ENCODE peak calls at places on chromosome 9, in six cellular contexts. V is AG09319; N is activated CD8-positive, alpha-beta memory T cell treated with anti-CD3 and anti-CD28 coated beads for 4 hours; L is AG04449; C is B cell; H is stimulated activated CD8-positive, alpha-beta memory T cell treated with anti-CD3 and anti-CD28 coated beads, Interleukin-15, amount 100 ng/mL, for 1 hour. A is an unnamed sample.
A peak's percentile ranks its signal among the peaks of the same experiment; 100 is the strongest.

GRCh38 chr9:113620377-113621161 is 157.0 kb downstream of the RGS3 start:
- DNase-seq in V (peak; percentile 77), N (no peak), L (no peak), C (no peak), H (no peak), A (no peak)

GRCh38 chr9:90645721-90646120 is 3.1 kb upstream of the DIRAS2 start:
- DNase-seq in V (no peak), N (no peak), L (no peak), C (no peak), H (no peak), A (no peak)

GRCh38 chr9:95852059-95853032 is 23.1 kb upstream of the ERCC6L2 start:
- DNase-seq in V (no peak), N (no peak), L (no peak), C (no peak), H (no peak), A (no peak)

GRCh38 chr9:77731930-77732329 is 83.8 kb upstream of the GNA14 start:
- DNase-seq in V (no peak), N (no peak), L (no peak), C (no peak), H (no peak), A (no peak)

GRCh38 chr9:127562841-127563523 is 49.1 kb upstream of the STXBP1 start:
- DNase-seq in V (no peak), N (no peak), L (no peak), C (no peak), H (no peak), A (no peak)

GRCh38 chr9:135969064-135969683 is 8.0 kb upstream of the UBAC1 start:
- DNase-seq in V (no peak), N (no peak), L (no peak), C (no peak), H (no peak), A (no peak)

GRCh38 chr9:122053546-122053945 is 39.6 kb downstream of the TTLL11 start:
- DNase-seq in V (no peak), N (no peak), L (no peak), C (no peak), H (no peak), A (no peak)

GRCh38 chr9:4762889-4763521 is 22.0 kb upstream of the AK3 start:
- DNase-seq in V (no peak), N (no peak), L (no peak), C (no peak), H (no peak), A (no peak)

GRCh38 chr9:129549139-129549538 is 71.8 kb downstream of the C9orf50 start:
- DNase-seq in V (no peak), N (no peak), L (no peak), C (no peak), H (no peak), A (no peak)

GRCh38 chr9:107755267-107755666 is 265.7 kb upstream of the KLF4 start:
- DNase-seq in V (no peak), N (no peak), L (peak; percentile 45), C (no peak), H (no peak), A (no peak)

GRCh38 chr9:16100596-16101091 is 547.8 kb downstream of the CCDC171 start:
- DNase-seq in V (no peak), N (no peak), L (no peak), C (no peak), H (no peak), A (no peak)

GRCh38 chr9:132268725-132269352 is 85.9 kb downstream of the SETX start:
- DNase-seq in V (no peak), N (peak; percentile 35), L (no peak), C (peak; percentile 72), H (peak; percentile 53), A (peak; percentile 58)

GRCh38 chr9:131323629-131324028 is 34.1 kb downstream of the PLPP7 start:
- DNase-seq in V (no peak), N (no peak), L (no peak), C (no peak), H (no peak), A (no peak)

GRCh38 chr9:130715270-130716077 is 21.9 kb downstream of the EXOSC2 start:
- DNase-seq in V (no peak), N (no peak), L (no peak), C (no peak), H (no peak), A (no peak)

GRCh38 chr9:22084336-22085035 is 75.4 kb upstream of the CDKN2B start:
- DNase-seq in V (peak; percentile 57), N (no peak), L (peak; percentile 94), C (no peak), H (no peak), A (no peak)

GRCh38 chr9:132412089-132412488 is 2.1 kb downstream of the CFAP77 start:
- DNase-seq in V (no peak), N (no peak), L (no peak), C (no peak), H (no peak), A (no peak)

GRCh38 chr9:78026947-78027346 is 4.7 kb downstream of the GNAQ start:
- DNase-seq in V (no peak), N (no peak), L (no peak), C (no peak), H (no peak), A (no peak)

A was measured in central memory CD8-positive, alpha-beta T cell.